ENCODE peak calls at places on chromosome X, in ten cellular contexts. H, N, C, T, O, K, I, B, Y and E are unnamed samples.

GRCh38 chrX:499870-500364 is 113.2 kb upstream of the PPP2R3B start:
- DNase-seq in C (peak), I (no peak), H (no peak), N (no peak), T (no peak), O (no peak), B (no peak), Y (peak), K (no peak), E (peak)

GRCh38 chrX:130401415-130402210 is at the start of gene RBMX2:
- DNase-seq in B (peak), O (peak), C (peak), N (peak), H (peak), K (peak), I (peak), T (peak), Y (peak), E (peak)

GRCh38 chrX:115609621-115610020 is 48.6 kb downstream of the PLS3 start:
- DNase-seq in N (no peak), Y (no peak), K (no peak), O (no peak), I (no peak), C (no peak), B (no peak), T (no peak), H (no peak), E (no peak)

GRCh38 chrX:28398352-28398751 is 188.9 kb upstream of the IL1RAPL1 start:
- DNase-seq in K (no peak), B (no peak), T (no peak), O (no peak), C (no peak), Y (no peak), I (no peak), N (no peak), H (no peak), E (no peak)

GRCh38 chrX:129772796-129773431 is 6.8 kb upstream of the SASH3 start:
- DNase-seq in N (peak), C (no peak), B (peak), K (peak), O (peak), T (peak), I (peak), H (peak), Y (no peak), E (no peak)

GRCh38 chrX:76253432-76253831 is 80.6 kb downstream of the PBDC1 start:
- DNase-seq in H (no peak), N (peak), O (no peak), K (peak), Y (peak), C (peak), I (peak), T (no peak), B (no peak), E (peak)

GRCh38 chrX:25810202-25810601 is 327.9 kb upstream of the MAGEB18 start:
- DNase-seq in O (no peak), H (no peak), Y (no peak), C (no peak), N (no peak), K (no peak), T (no peak), I (no peak), B (no peak), E (peak)

GRCh38 chrX:102739642-102740041 is 19.1 kb downstream of the GPRASP3 start:
- DNase-seq in B (no peak), Y (no peak), C (no peak), H (no peak), K (no peak), O (no peak), T (no peak), N (no peak), I (no peak), E (peak)

GRCh38 chrX:38939067-38939466 is 137.8 kb downstream of the MID1IP1 start:
- DNase-seq in Y (no peak), I (no peak), B (no peak), T (no peak), C (no peak), K (no peak), H (no peak), O (no peak), N (no peak), E (no peak)

GRCh38 chrX:534804-535203 is 95.8 kb upstream of the SHOX start:
- DNase-seq in N (no peak), O (no peak), K (no peak), I (no peak), T (no peak), B (no peak), C (no peak), Y (no peak), H (no peak), E (no peak)

GRCh38 chrX:123869488-123869887 is 9.6 kb downstream of the XIAP start:
- DNase-seq in H (no peak), C (no peak), B (no peak), T (no peak), Y (no peak), O (no peak), I (no peak), K (no peak), N (no peak), E (no peak)

GRCh38 chrX:13667940-13668339 is 15.0 kb downstream of the TCEANC start:
- DNase-seq in I (no peak), H (no peak), O (no peak), K (no peak), Y (no peak), C (no peak), B (no peak), T (no peak), N (no peak), E (no peak)

GRCh38 chrX:84046403-84046984 is 141.5 kb downstream of the RPS6KA6 start:
- DNase-seq in T (no peak), Y (peak), O (no peak), I (peak), K (no peak), H (no peak), C (peak), N (no peak), B (no peak), E (peak)

GRCh38 chrX:51614353-51614752 is 4.4 kb downstream of the CENPVL3 start:
- DNase-seq in N (no peak), H (no peak), K (no peak), I (no peak), Y (no peak), C (peak), B (no peak), T (no peak), O (no peak), E (peak)

GRCh38 chrX:20066968-20067708 is 49.6 kb downstream of the MAP7D2 start:
- DNase-seq in N (no peak), H (no peak), B (no peak), K (no peak), I (no peak), C (peak), Y (peak), O (no peak), T (no peak), E (peak)

GRCh38 chrX:31580726-31581125 is 508.9 kb upstream of the FTHL17 start:
- DNase-seq in K (no peak), T (no peak), Y (no peak), N (no peak), B (no peak), O (no peak), I (no peak), H (no peak), C (peak), E (peak)

GRCh38 chrX:138711399-138712347 is at the start of gene FGF13:
- DNase-seq in Y (no peak), I (peak), T (peak), N (peak), H (peak), O (peak), K (no peak), B (peak), C (peak), E (peak)

GRCh38 chrX:48972214-48973164 is 845 bp upstream of the KCND1 start:
- DNase-seq in H (no peak), K (no peak), N (peak), Y (peak), T (no peak), I (peak), C (peak), O (peak), B (no peak), E (peak)

GRCh38 chrX:1283750-1284149 is 15.1 kb downstream of the CSF2RA start:
- DNase-seq in T (no peak), B (peak), O (no peak), N (no peak), Y (no peak), C (no peak), I (no peak), H (no peak), K (no peak), E (no peak)

GRCh38 chrX:120664081-120664480 is 34.2 kb upstream of the C1GALT1C1 start:
- DNase-seq in Y (no peak), C (no peak), B (no peak), K (no peak), T (no peak), H (no peak), N (no peak), O (no peak), I (no peak), E (no peak)

GRCh38 chrX:13029341-13029740 is 15.1 kb downstream of the FAM9C start:
- DNase-seq in B (peak), Y (no peak), T (peak), N (peak), C (no peak), H (no peak), I (peak), O (no peak), K (no peak), E (peak)

GRCh38 chrX:106401965-106402559 is 209.7 kb upstream of the RADX start:
- DNase-seq in H (no peak), I (no peak), T (no peak), C (no peak), O (no peak), B (no peak), Y (no peak), N (no peak), K (no peak), E (no peak)

GRCh38 chrX:132986556-132986955 is 28.1 kb upstream of the HS6ST2 start:
- DNase-seq in O (no peak), C (no peak), H (no peak), Y (no peak), I (no peak), N (no peak), B (no peak), T (no peak), K (no peak), E (no peak)

GRCh38 chrX:12548746-12549145 is 242.5 kb upstream of the PRPS2 start:
- DNase-seq in O (no peak), B (no peak), N (peak), I (no peak), Y (no peak), T (no peak), H (no peak), C (peak), K (no peak), E (peak)

GRCh38 chrX:48538641-48539344 is 721 bp upstream of the TBC1D25 start:
- DNase-seq in I (no peak), Y (no peak), N (no peak), B (no peak), O (no peak), C (no peak), K (no peak), H (peak), T (no peak), E (no peak)

GRCh38 chrX:47093248-47093647 is 15.0 kb downstream of the RGN start:
- DNase-seq in Y (peak), K (no peak), H (no peak), C (peak), N (no peak), T (no peak), O (no peak), I (no peak), B (no peak), E (peak)

GRCh38 chrX:150088042-150088441 is 149.8 kb upstream of the EOLA2 start:
- DNase-seq in C (no peak), Y (no peak), B (no peak), I (no peak), O (no peak), H (no peak), N (no peak), K (no peak), T (no peak), E (no peak)

GRCh38 chrX:71301195-71301924 is at the start of gene ITGB1BP2:
- DNase-seq in N (peak), B (no peak), O (no peak), T (no peak), H (peak), Y (peak), I (no peak), K (no peak), C (no peak), E (peak)

GRCh38 chrX:49627030-49627777 is 28.4 kb downstream of the GAGE1 start:
- DNase-seq in H (no peak), Y (no peak), C (peak), I (no peak), B (no peak), N (peak), K (no peak), O (no peak), T (no peak), E (peak)

GRCh38 chrX:138710866-138711331 is 618 bp downstream of the FGF13 start:
- DNase-seq in I (no peak), B (peak), C (peak), H (peak), Y (no peak), N (no peak), T (no peak), K (no peak), O (no peak), E (peak)

GRCh38 chrX:138748480-138748879 is 37.0 kb upstream of the FGF13 start:
- DNase-seq in N (no peak), H (no peak), K (no peak), B (no peak), I (no peak), T (no peak), Y (no peak), C (peak), O (no peak), E (peak)

GRCh38 chrX:150581093-150581775 is 12.8 kb downstream of the MTM1 start:
- DNase-seq in H (no peak), K (no peak), Y (no peak), B (no peak), T (no peak), O (no peak), C (no peak), I (no peak), N (no peak), E (no peak)

GRCh38 chrX:47683171-47684145 is 24.5 kb upstream of the UXT start:
- DNase-seq in K (no peak), O (no peak), T (no peak), I (no peak), Y (no peak), C (no peak), B (no peak), N (no peak), H (no peak), E (peak)

GRCh38 chrX:14357314-14357713 is 172.0 kb upstream of the GLRA2 start:
- DNase-seq in T (no peak), I (no peak), Y (no peak), O (no peak), H (no peak), K (no peak), B (no peak), C (no peak), N (no peak), E (no peak)

GRCh38 chrX:11329016-11329415 is 35.8 kb downstream of the AMELX start:
- DNase-seq in K (no peak), N (no peak), T (no peak), C (no peak), Y (no peak), H (no peak), I (no peak), B (no peak), O (no peak), E (no peak)

GRCh38 chrX:117743469-117744251 is 372.9 kb downstream of the KLHL13 start:
- DNase-seq in N (no peak), O (no peak), T (no peak), B (no peak), I (no peak), K (no peak), Y (no peak), H (no peak), C (peak), E (peak)

GRCh38 chrX:123993904-123994635 is 32.6 kb downstream of the STAG2 start:
- DNase-seq in Y (no peak), I (no peak), T (no peak), C (no peak), H (no peak), O (no peak), K (no peak), B (no peak), N (no peak), E (peak)

GRCh38 chrX:54825716-54826428 is 18.3 kb downstream of the MAGED2 start:
- DNase-seq in T (no peak), H (no peak), Y (no peak), O (no peak), B (no peak), K (no peak), N (no peak), C (no peak), I (no peak), E (no peak)
- H3K27ac ChIP-seq in T (no peak), H (no peak), Y (no peak), O (no peak), B (no peak), K (no peak), N (no peak), C (no peak), I (no peak), E (no peak)

DNA sequence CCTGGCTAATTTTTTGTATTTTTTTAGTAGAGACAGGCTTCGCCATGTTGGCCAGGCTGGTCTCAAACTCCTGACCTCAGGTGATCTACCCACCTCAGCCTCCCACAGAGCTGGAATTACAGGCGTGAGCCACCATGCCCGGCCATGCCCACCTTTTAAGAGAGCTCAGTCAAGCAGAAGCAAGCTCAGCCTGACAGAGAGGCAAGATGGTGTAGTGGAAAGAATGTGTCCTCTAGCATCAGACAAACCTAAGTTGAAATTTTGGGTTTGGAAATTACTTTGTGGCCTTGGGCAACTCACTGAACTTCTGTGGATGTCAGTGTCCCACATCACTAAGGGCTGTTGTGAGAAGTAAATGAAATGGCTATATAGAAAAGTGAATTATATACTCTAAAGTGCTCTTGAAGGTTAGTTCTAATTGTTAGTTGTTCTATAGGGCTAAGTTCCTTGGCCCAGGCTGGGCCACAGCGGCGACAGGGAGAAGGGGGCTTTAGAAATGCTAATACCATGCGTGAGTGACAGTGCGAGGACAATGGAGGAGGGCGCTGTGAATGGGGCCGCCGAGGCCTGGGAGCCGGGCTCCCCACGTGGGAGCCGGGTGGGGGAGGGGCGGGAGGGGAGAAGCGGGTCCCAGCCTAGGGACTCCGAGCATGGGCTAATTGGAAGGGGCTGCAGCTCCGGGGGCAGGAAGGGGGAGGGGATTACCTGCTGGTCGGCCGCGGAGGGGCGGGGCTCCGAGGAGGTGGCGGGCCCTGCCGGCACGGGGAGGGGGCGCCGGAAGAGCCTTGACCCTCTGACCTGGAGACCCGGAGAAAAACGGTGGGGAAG is 15.6 kb downstream of the PJA1 start:
- DNase-seq in C (peak), N (no peak), O (no peak), B (no peak), I (no peak), H (no peak), T (peak), K (no peak), Y (no peak), E (no peak)
- H3K27ac ChIP-seq in C (peak), N (no peak), O (no peak), B (no peak), I (no peak), H (no peak), T (no peak), K (no peak), Y (no peak), E (no peak)

DNA sequence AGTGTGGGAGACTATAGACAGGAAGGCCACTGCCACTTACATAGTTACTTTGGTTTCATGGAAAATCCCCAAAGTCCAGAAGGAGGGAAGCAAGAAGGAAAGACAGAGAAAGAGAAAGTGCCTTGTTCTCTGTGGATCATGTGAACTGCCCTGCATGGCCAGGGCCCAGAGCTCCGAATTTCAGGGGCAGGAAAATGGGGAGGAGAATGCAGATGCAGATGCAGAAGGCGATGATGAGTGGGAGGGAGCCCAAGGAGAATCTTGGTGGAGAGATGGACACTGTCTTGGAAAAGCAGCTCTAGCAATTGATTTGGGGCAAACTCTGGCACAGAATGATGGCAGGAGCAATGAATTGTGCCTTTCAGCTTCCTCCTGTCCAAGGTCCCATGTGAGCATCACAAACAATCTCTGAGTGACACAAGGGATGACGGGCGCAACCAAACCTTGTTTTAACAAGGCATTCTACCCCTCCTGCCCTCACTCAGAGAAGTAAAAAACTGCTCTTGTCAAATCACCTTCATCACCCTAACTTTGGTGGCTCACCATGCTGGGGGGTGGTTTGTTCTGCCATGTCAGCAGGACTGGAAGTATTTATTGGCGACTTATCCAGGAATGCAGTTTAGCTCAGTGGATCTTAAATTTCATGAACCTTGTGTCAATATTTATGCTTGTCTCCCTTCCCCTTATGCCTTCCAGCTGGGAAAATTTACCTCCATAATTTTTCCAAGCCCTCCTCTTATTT is 53.5 kb downstream of the TSC22D3 start:
- DNase-seq in T (no peak), O (no peak), B (no peak), C (no peak), Y (no peak), I (no peak), N (no peak), K (no peak), H (no peak), E (no peak)
- H3K27ac ChIP-seq in T (no peak), O (peak), B (no peak), C (no peak), Y (no peak), I (peak), N (no peak), K (no peak), H (peak), E (no peak)

GRCh38 chrX:34437586-34437985 is 219.5 kb downstream of the TMEM47 start:
- DNase-seq in Y (no peak), K (no peak), O (no peak), H (peak), N (no peak), B (no peak), I (no peak), T (no peak), C (peak), E (no peak)
- H3K27ac ChIP-seq in Y (no peak), K (no peak), O (no peak), H (no peak), N (no peak), B (no peak), I (no peak), T (no peak), C (no peak), E (no peak)

DNA sequence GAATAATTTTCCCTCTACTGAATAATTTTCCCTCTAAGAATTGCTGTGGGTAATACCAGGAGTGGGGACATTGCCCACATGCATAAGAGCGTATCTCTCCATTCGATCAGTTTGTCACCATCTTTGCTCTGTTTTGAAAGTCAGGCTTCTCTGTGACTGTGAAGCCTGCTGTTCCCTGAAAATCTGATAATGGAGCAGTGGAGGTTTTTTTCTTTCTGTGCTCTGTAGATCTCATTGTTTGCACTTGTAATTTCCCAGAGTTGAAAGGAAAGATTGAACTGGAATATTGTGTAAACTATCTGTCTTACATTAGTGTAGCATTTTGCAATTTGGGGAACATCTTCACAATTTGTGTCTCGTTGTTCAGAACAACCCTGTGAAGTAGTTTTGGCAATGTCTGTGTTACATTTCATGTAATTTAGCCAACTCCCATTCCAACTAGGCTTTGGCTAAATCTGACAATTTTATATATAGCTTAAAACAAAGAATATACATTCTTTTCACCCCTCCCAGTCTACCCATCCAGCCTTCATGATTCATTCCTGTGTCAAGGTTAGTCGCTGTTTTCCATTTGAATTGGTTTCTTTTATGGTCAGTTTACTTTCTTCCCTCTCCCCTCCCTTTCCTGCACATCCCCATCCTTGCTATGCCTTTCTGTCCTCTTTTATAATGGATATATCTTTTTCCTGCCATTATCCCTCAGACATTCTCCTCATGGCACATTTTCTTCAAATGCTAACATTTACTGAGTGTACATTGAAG is 4.5 kb downstream of the ZXDB start:
- DNase-seq in K (no peak), C (no peak), Y (no peak), O (no peak), T (no peak), N (no peak), I (no peak), B (no peak), H (no peak), E (no peak)
- H3K27ac ChIP-seq in K (no peak), C (no peak), Y (no peak), O (no peak), T (no peak), N (no peak), I (peak), B (no peak), H (peak), E (no peak)

GRCh38 chrX:72576161-72576896 is 3.7 kb upstream of the HDAC8 start:
- DNase-seq in Y (no peak), B (no peak), T (no peak), H (no peak), K (no peak), N (no peak), C (no peak), I (no peak), O (no peak), E (no peak)
- H3K27ac ChIP-seq in Y (no peak), B (no peak), T (no peak), H (no peak), K (no peak), N (no peak), C (no peak), I (no peak), O (no peak), E (no peak)